ENCODE peak calls at places on chromosomes 1 and 21, in five cellular contexts. One of them, this sample, is unnamed.
A peak's percentile ranks its signal among the peaks of the same experiment; 100 is the strongest.

GRCh38 chr1:7845761-7846160 is 7.1 kb downstream of the UTS2 start:
- DNase-seq in sigmoid colon: no peak
- DNase-seq in BJ: no peak
- DNase-seq in astrocyte of the spinal cord: peak; percentile 15
- DNase-seq in left ventricle myocardium inferior: no peak
- DNase-seq in this sample: no peak

GRCh38 chr1:48246727-48247126 is 24.2 kb downstream of the SLC5A9 start:
- DNase-seq in sigmoid colon: no peak
- DNase-seq in BJ: no peak
- DNase-seq in astrocyte of the spinal cord: no peak
- DNase-seq in left ventricle myocardium inferior: peak; percentile 72
- DNase-seq in this sample: no peak

GRCh38 chr1:236963920-236964319 is 40.3 kb downstream of the MT1HL1 start:
- DNase-seq in sigmoid colon: no peak
- DNase-seq in BJ: no peak
- DNase-seq in astrocyte of the spinal cord: no peak
- DNase-seq in left ventricle myocardium inferior: no peak
- DNase-seq in this sample: no peak

GRCh38 chr1:26582836-26583460 is 53.4 kb downstream of the RPS6KA1 start:
- DNase-seq in sigmoid colon: no peak
- DNase-seq in BJ: peak; percentile 26
- DNase-seq in astrocyte of the spinal cord: peak; percentile 33
- DNase-seq in left ventricle myocardium inferior: no peak
- DNase-seq in this sample: no peak

GRCh38 chr1:35062518-35063196 is 16.5 kb upstream of the ZMYM1 start:
- DNase-seq in sigmoid colon: no peak
- DNase-seq in BJ: no peak
- DNase-seq in astrocyte of the spinal cord: peak; percentile 36
- DNase-seq in left ventricle myocardium inferior: no peak
- DNase-seq in this sample: no peak

GRCh38 chr1:2415337-2415736 is 3.0 kb upstream of the PEX10 start:
- DNase-seq in sigmoid colon: no peak
- DNase-seq in BJ: no peak
- DNase-seq in astrocyte of the spinal cord: no peak
- DNase-seq in left ventricle myocardium inferior: no peak
- DNase-seq in this sample: no peak

GRCh38 chr21:32135401-32136363 is 143.2 kb downstream of the MIS18A start:
- DNase-seq in sigmoid colon: no peak
- DNase-seq in BJ: peak; percentile 65
- DNase-seq in astrocyte of the spinal cord: peak; percentile 71
- DNase-seq in left ventricle myocardium inferior: no peak
- DNase-seq in this sample: no peak

GRCh38 chr1:210233495-210234253 is 1.1 kb downstream of the SERTAD4 start:
- DNase-seq in sigmoid colon: peak; percentile 76
- DNase-seq in BJ: no peak
- DNase-seq in astrocyte of the spinal cord: peak; percentile 83
- DNase-seq in left ventricle myocardium inferior: peak; percentile 37
- DNase-seq in this sample: peak; percentile 63

GRCh38 chr1:117600966-117601365 is 4.9 kb upstream of the TENT5C start:
- DNase-seq in sigmoid colon: no peak
- DNase-seq in BJ: no peak
- DNase-seq in astrocyte of the spinal cord: no peak
- DNase-seq in left ventricle myocardium inferior: peak; percentile 28
- DNase-seq in this sample: no peak

GRCh38 chr1:63112155-63112914 is 210.0 kb upstream of the FOXD3 start:
- DNase-seq in sigmoid colon: no peak
- DNase-seq in BJ: no peak
- DNase-seq in astrocyte of the spinal cord: peak; percentile 96
- DNase-seq in left ventricle myocardium inferior: no peak
- DNase-seq in this sample: peak; percentile 28

GRCh38 chr1:93715529-93716126 is 34.0 kb upstream of the BCAR3 start:
- DNase-seq in sigmoid colon: no peak
- DNase-seq in BJ: no peak
- DNase-seq in astrocyte of the spinal cord: no peak
- DNase-seq in left ventricle myocardium inferior: peak; percentile 48
- DNase-seq in this sample: no peak

GRCh38 chr1:22702671-22703070 is 8.0 kb upstream of the EPHB2 start:
- DNase-seq in sigmoid colon: no peak
- DNase-seq in BJ: no peak
- DNase-seq in astrocyte of the spinal cord: no peak
- DNase-seq in left ventricle myocardium inferior: no peak
- DNase-seq in this sample: no peak

GRCh38 chr1:6454856-6455751 is 10.9 kb downstream of the TNFRSF25 start:
- DNase-seq in sigmoid colon: no peak
- DNase-seq in BJ: no peak
- DNase-seq in astrocyte of the spinal cord: no peak
- DNase-seq in left ventricle myocardium inferior: no peak
- DNase-seq in this sample: peak; percentile 48

GRCh38 chr1:21341022-21341421 is 50.8 kb upstream of the ECE1 start:
- DNase-seq in sigmoid colon: no peak
- DNase-seq in BJ: no peak
- DNase-seq in astrocyte of the spinal cord: no peak
- DNase-seq in left ventricle myocardium inferior: no peak
- DNase-seq in this sample: no peak

GRCh38 chr1:155175927-155176371 is 2.3 kb downstream of the TRIM46 start:
- DNase-seq in sigmoid colon: peak; percentile 60
- DNase-seq in BJ: no peak
- DNase-seq in astrocyte of the spinal cord: no peak
- DNase-seq in left ventricle myocardium inferior: no peak
- DNase-seq in this sample: no peak

GRCh38 chr1:160135051-160135592 is 16.3 kb upstream of the ATP1A4 start:
- DNase-seq in sigmoid colon: no peak
- DNase-seq in BJ: no peak
- DNase-seq in astrocyte of the spinal cord: no peak
- DNase-seq in left ventricle myocardium inferior: no peak
- DNase-seq in this sample: no peak

GRCh38 chr1:172246521-172247390 is 173.7 kb upstream of the C1orf105 start:
- DNase-seq in sigmoid colon: no peak
- DNase-seq in BJ: no peak
- DNase-seq in astrocyte of the spinal cord: no peak
- DNase-seq in left ventricle myocardium inferior: no peak
- DNase-seq in this sample: no peak

GRCh38 chr1:60425528-60425927 is 352.0 kb upstream of the C1orf87 start:
- DNase-seq in sigmoid colon: no peak
- DNase-seq in BJ: no peak
- DNase-seq in astrocyte of the spinal cord: no peak
- DNase-seq in left ventricle myocardium inferior: no peak
- DNase-seq in this sample: peak; percentile 41

GRCh38 chr1:230424440-230425251 is 1.5 kb downstream of the PGBD5 start:
- DNase-seq in sigmoid colon: no peak
- DNase-seq in BJ: no peak
- DNase-seq in astrocyte of the spinal cord: no peak
- DNase-seq in left ventricle myocardium inferior: no peak
- DNase-seq in this sample: peak; percentile 64

GRCh38 chr1:183414365-183414764 is 3.8 kb downstream of the NMNAT2 start:
- DNase-seq in sigmoid colon: no peak
- DNase-seq in BJ: no peak
- DNase-seq in astrocyte of the spinal cord: no peak
- DNase-seq in left ventricle myocardium inferior: no peak
- DNase-seq in this sample: no peak

GRCh38 chr1:8047686-8048522 is 21.8 kb upstream of the ERRFI1 start:
- DNase-seq in sigmoid colon: peak; percentile 70
- DNase-seq in BJ: peak; percentile 84
- DNase-seq in astrocyte of the spinal cord: peak; percentile 85
- DNase-seq in left ventricle myocardium inferior: peak; percentile 36
- DNase-seq in this sample: no peak

GRCh38 chr1:244046907-244047738 is 4.0 kb upstream of the ZBTB18 start:
- DNase-seq in sigmoid colon: no peak
- DNase-seq in BJ: no peak
- DNase-seq in astrocyte of the spinal cord: peak; percentile 55
- DNase-seq in left ventricle myocardium inferior: no peak
- DNase-seq in this sample: no peak

GRCh38 chr1:29828526-29829447 is 592.5 kb downstream of the PTPRU start:
- DNase-seq in sigmoid colon: no peak
- DNase-seq in BJ: no peak
- DNase-seq in astrocyte of the spinal cord: no peak
- DNase-seq in left ventricle myocardium inferior: no peak
- DNase-seq in this sample: no peak

GRCh38 chr1:15696956-15697521 is 12.9 kb downstream of the PLEKHM2 start:
- DNase-seq in sigmoid colon: no peak
- DNase-seq in BJ: no peak
- DNase-seq in astrocyte of the spinal cord: no peak
- DNase-seq in left ventricle myocardium inferior: no peak
- DNase-seq in this sample: no peak

GRCh38 chr1:89610457-89610991 is 22.4 kb upstream of the LRRC8C start:
- DNase-seq in sigmoid colon: no peak
- DNase-seq in BJ: no peak
- DNase-seq in astrocyte of the spinal cord: no peak
- DNase-seq in left ventricle myocardium inferior: no peak
- DNase-seq in this sample: no peak

GRCh38 chr1:89609781-89610456 is 23.0 kb upstream of the LRRC8C start:
- DNase-seq in sigmoid colon: no peak
- DNase-seq in BJ: no peak
- DNase-seq in astrocyte of the spinal cord: no peak
- DNase-seq in left ventricle myocardium inferior: peak; percentile 35
- DNase-seq in this sample: no peak

GRCh38 chr1:89609339-89609725 is 23.6 kb upstream of the LRRC8C start:
- DNase-seq in sigmoid colon: no peak
- DNase-seq in BJ: no peak
- DNase-seq in astrocyte of the spinal cord: no peak
- DNase-seq in left ventricle myocardium inferior: no peak
- DNase-seq in this sample: no peak

GRCh38 chr1:89613928-89614327 is 19.0 kb upstream of the LRRC8C start:
- DNase-seq in sigmoid colon: no peak
- DNase-seq in BJ: no peak
- DNase-seq in astrocyte of the spinal cord: no peak
- DNase-seq in left ventricle myocardium inferior: no peak
- DNase-seq in this sample: no peak

GRCh38 chr1:89611721-89612120 is 21.2 kb upstream of the LRRC8C start:
- DNase-seq in sigmoid colon: no peak
- DNase-seq in BJ: no peak
- DNase-seq in astrocyte of the spinal cord: no peak
- DNase-seq in left ventricle myocardium inferior: no peak
- DNase-seq in this sample: no peak
- H3K4me3 ChIP-seq in sigmoid colon: no peak overlapping the region
- H3K4me3 ChIP-seq in BJ: no peak overlapping the region
- H3K4me3 ChIP-seq in astrocyte of the spinal cord: no peak overlapping the region
- H3K4me3 ChIP-seq in left ventricle myocardium inferior: no peak overlapping the region
- H3K4me3 ChIP-seq in this sample: no peak overlapping the region

DNA sequence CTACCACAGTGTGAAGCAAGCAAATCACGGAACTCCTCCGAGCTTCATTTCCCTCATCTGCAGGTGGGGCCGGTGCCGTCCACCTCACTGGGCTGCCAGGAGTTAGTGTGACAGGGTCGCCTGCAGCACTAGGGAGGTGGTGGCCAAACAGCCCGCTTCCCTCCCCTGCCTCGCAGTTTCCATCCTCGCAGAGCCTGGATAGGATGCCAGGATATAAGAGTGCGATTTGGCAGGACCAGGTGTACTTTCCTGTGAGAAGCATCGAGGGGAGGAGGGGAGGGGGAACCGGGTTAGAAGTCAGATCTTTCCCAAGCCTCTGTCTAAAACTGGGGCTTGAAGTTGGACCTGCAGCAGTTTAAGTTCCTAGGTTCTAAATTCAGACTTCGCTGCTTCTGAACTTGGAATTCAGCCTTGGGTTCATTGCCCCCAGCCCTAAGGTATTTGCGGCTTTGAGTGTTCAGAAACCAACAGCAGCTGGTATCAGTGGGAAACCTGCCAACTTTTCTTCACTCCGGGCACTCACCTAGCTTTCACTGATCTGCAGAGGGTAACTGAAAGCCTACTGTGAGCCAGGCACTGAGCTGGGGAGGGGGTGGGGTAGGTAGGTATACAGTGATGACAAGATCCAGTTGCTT is 1.7 kb upstream of the JUN start:
- DNase-seq in sigmoid colon: peak; percentile 87
- DNase-seq in BJ: no peak
- DNase-seq in astrocyte of the spinal cord: peak; percentile 69
- DNase-seq in left ventricle myocardium inferior: peak; percentile 63
- DNase-seq in this sample: peak; percentile 30
- TF ChIP-seq CTCF in sigmoid colon: no peak
- TF ChIP-seq CTCF in BJ: no peak
- TF ChIP-seq CTCF in astrocyte of the spinal cord: no peak
- TF ChIP-seq CTCF in left ventricle myocardium inferior: no peak
- TF ChIP-seq CTCF in this sample: no peak

GRCh38 chr1:156877433-156877832 is 16.1 kb upstream of the PEAR1 start:
- DNase-seq in sigmoid colon: no peak
- DNase-seq in BJ: no peak
- DNase-seq in astrocyte of the spinal cord: no peak
- DNase-seq in left ventricle myocardium inferior: no peak
- DNase-seq in this sample: no peak
- H3K4me3 ChIP-seq in sigmoid colon: no peak overlapping the region
- H3K4me3 ChIP-seq in BJ: no peak overlapping the region
- H3K4me3 ChIP-seq in astrocyte of the spinal cord: no peak overlapping the region
- H3K4me3 ChIP-seq in left ventricle myocardium inferior: no peak overlapping the region
- H3K4me3 ChIP-seq in this sample: no peak overlapping the region

GRCh38 chr1:202235003-202235660 is 41.5 kb downstream of the LGR6 start:
- DNase-seq in sigmoid colon: no peak
- DNase-seq in BJ: no peak
- DNase-seq in astrocyte of the spinal cord: no peak
- DNase-seq in left ventricle myocardium inferior: no peak
- DNase-seq in this sample: no peak

GRCh38 chr1:202238914-202239313 is 45.3 kb downstream of the LGR6 start:
- DNase-seq in sigmoid colon: peak; percentile 61
- DNase-seq in BJ: no peak
- DNase-seq in astrocyte of the spinal cord: no peak
- DNase-seq in left ventricle myocardium inferior: no peak
- DNase-seq in this sample: no peak

GRCh38 chr1:202235856-202236837 is 42.5 kb downstream of the LGR6 start:
- DNase-seq in sigmoid colon: no peak
- DNase-seq in BJ: peak; percentile 73
- DNase-seq in astrocyte of the spinal cord: peak; percentile 97
- DNase-seq in left ventricle myocardium inferior: peak; percentile 36
- DNase-seq in this sample: peak; percentile 78

GRCh38 chr1:202234331-202235002 is 40.9 kb downstream of the LGR6 start:
- DNase-seq in sigmoid colon: no peak
- DNase-seq in BJ: peak; percentile 29
- DNase-seq in astrocyte of the spinal cord: peak; percentile 59
- DNase-seq in left ventricle myocardium inferior: no peak
- DNase-seq in this sample: no peak

GRCh38 chr1:202237052-202237451 is 43.5 kb downstream of the LGR6 start:
- DNase-seq in sigmoid colon: peak; percentile 43
- DNase-seq in BJ: no peak
- DNase-seq in astrocyte of the spinal cord: no peak
- DNase-seq in left ventricle myocardium inferior: no peak
- DNase-seq in this sample: peak; percentile 83
- TF ChIP-seq CTCF in sigmoid colon: no peak
- TF ChIP-seq CTCF in BJ: peak; percentile 49
- TF ChIP-seq CTCF in astrocyte of the spinal cord: peak; percentile 64
- TF ChIP-seq CTCF in left ventricle myocardium inferior: peak; percentile 56
- TF ChIP-seq CTCF in this sample: peak; percentile 73

GRCh38 chr1:19400875-19401854 is 84.2 kb downstream of the CAPZB start:
- DNase-seq in sigmoid colon: no peak
- DNase-seq in BJ: no peak
- DNase-seq in astrocyte of the spinal cord: peak; percentile 55
- DNase-seq in left ventricle myocardium inferior: no peak
- DNase-seq in this sample: peak; percentile 73
- H3K4me3 ChIP-seq in sigmoid colon: no peak overlapping the region
- H3K4me3 ChIP-seq in BJ: no peak overlapping the region
- H3K4me3 ChIP-seq in astrocyte of the spinal cord: no peak overlapping the region
- H3K4me3 ChIP-seq in left ventricle myocardium inferior: no peak overlapping the region
- H3K4me3 ChIP-seq in this sample: no peak overlapping the region

GRCh38 chr1:205343431-205344009 is 13.2 kb downstream of the KLHDC8A start:
- DNase-seq in sigmoid colon: no peak
- DNase-seq in BJ: no peak
- DNase-seq in astrocyte of the spinal cord: no peak
- DNase-seq in left ventricle myocardium inferior: no peak
- DNase-seq in this sample: peak; percentile 68
- TF ChIP-seq CTCF in sigmoid colon: no peak
- TF ChIP-seq CTCF in BJ: peak; percentile 12
- TF ChIP-seq CTCF in astrocyte of the spinal cord: peak; percentile 5
- TF ChIP-seq CTCF in left ventricle myocardium inferior: no peak
- TF ChIP-seq CTCF in this sample: peak; percentile 46

GRCh38 chr1:116514708-116515525 is 55.9 kb downstream of the CD58 start:
- DNase-seq in sigmoid colon: no peak
- DNase-seq in BJ: no peak
- DNase-seq in astrocyte of the spinal cord: peak; percentile 43
- DNase-seq in left ventricle myocardium inferior: no peak
- DNase-seq in this sample: no peak
- H3K4me3 ChIP-seq in sigmoid colon: no peak overlapping the region
- H3K4me3 ChIP-seq in BJ: no peak overlapping the region
- H3K4me3 ChIP-seq in astrocyte of the spinal cord: no peak overlapping the region
- H3K4me3 ChIP-seq in left ventricle myocardium inferior: no peak overlapping the region
- H3K4me3 ChIP-seq in this sample: no peak overlapping the region

This sample was measured in neural progenitor cell.